ENCODE peak calls at places on chromosomes 7 and 10, in eight cellular contexts. Q is stomach; Z is HCT116; D is RWPE1; H is CD4-positive, alpha-beta T cell; A is HL-60; T is PC-3; P is adrenal gland. K is an unnamed sample.

GRCh38 chr7:17095001-17095574 is 203.4 kb upstream of the AHR start:
- DNase-seq in Q (peak), Z (no peak), D (peak), H (no peak), A (no peak), T (peak), P (no peak), K (no peak)

GRCh38 chr7:20959281-20959680 is 172.6 kb upstream of the SP8 start:
- DNase-seq in Q (no peak), Z (no peak), D (peak), H (no peak), A (no peak), T (peak), P (no peak), K (no peak)

GRCh38 chr10:14844948-14845347 is 6.8 kb downstream of the HSPA14 start:
- DNase-seq in Q (no peak), Z (no peak), D (no peak), H (no peak), A (no peak), T (no peak), P (no peak), K (no peak)

GRCh38 chr10:121221991-121222390 is 370.8 kb downstream of the WDR11 start:
- DNase-seq in Q (no peak), Z (no peak), D (no peak), H (no peak), A (no peak), T (no peak), P (no peak), K (no peak)

GRCh38 chr10:89646833-89647570 is 2.0 kb upstream of the PANK1 start:
- DNase-seq in Q (no peak), Z (no peak), D (no peak), H (no peak), A (no peak), T (no peak), P (no peak), K (no peak)

GRCh38 chr10:47159361-47160228 is 140.4 kb upstream of the GDF10 start:
- DNase-seq in Q (no peak), Z (no peak), D (no peak), H (no peak), A (no peak), T (peak), P (no peak), K (no peak)

GRCh38 chr10:131073469-131074060 is 238.0 kb downstream of the TCERG1L start:
- DNase-seq in Q (no peak), Z (no peak), D (no peak), H (no peak), A (no peak), T (no peak), P (no peak), K (no peak)

GRCh38 chr10:75137533-75138438 is 26.3 kb downstream of the SAMD8 start:
- DNase-seq in Q (no peak), Z (peak), D (peak), H (no peak), A (no peak), T (peak), P (no peak), K (no peak)

GRCh38 chr10:114876602-114877300 is 55.2 kb downstream of the FHIP2A start:
- DNase-seq in Q (peak), Z (peak), D (peak), H (peak), A (peak), T (peak), P (peak), K (peak)

DNA sequence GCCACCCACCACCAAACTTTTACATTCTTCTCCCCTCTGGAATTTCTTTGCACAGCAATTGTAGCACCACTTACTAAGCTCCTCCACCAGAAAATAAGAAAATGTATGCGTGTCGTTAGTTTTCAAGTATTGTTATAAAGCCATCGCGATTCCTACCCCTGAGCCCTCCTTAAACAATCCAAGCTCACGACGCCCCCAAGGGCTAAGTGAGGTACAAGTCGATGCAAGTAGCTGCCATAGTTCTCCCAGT is 1.3 kb downstream of the FRAT2 start:
- DNase-seq in Q (no peak), Z (no peak), D (peak), H (no peak), A (no peak), T (no peak), P (no peak), K (no peak)
- H3K27ac ChIP-seq in Q (peak), Z (no peak), D (peak), H (peak), A (peak), T (peak), P (peak), K (peak)

GRCh38 chr10:6729071-6729773 is 149.1 kb upstream of the PRKCQ start:
- DNase-seq in Q (no peak), Z (no peak), D (peak), H (no peak), A (no peak), T (peak), P (no peak), K (no peak)
- TF ChIP-seq CTCF in Q (no peak), Z (no peak), D (no peak), H (no peak), A (no peak), T (no peak), P (no peak), K (no peak)

GRCh38 chr10:7028809-7029166 is 382.0 kb downstream of the SFMBT2 start:
- DNase-seq in Q (no peak), Z (no peak), D (no peak), H (no peak), A (no peak), T (no peak), P (no peak), K (no peak)

GRCh38 chr10:7026818-7027217 is 384.0 kb downstream of the SFMBT2 start:
- DNase-seq in Q (no peak), Z (no peak), D (no peak), H (no peak), A (no peak), T (no peak), P (no peak), K (no peak)

GRCh38 chr10:7027237-7027912 is 383.5 kb downstream of the SFMBT2 start:
- DNase-seq in Q (no peak), Z (no peak), D (no peak), H (no peak), A (no peak), T (no peak), P (no peak), K (no peak)

GRCh38 chr10:7029672-7030071 is 381.2 kb downstream of the SFMBT2 start:
- DNase-seq in Q (no peak), Z (no peak), D (no peak), H (no peak), A (no peak), T (no peak), P (no peak), K (no peak)

DNA sequence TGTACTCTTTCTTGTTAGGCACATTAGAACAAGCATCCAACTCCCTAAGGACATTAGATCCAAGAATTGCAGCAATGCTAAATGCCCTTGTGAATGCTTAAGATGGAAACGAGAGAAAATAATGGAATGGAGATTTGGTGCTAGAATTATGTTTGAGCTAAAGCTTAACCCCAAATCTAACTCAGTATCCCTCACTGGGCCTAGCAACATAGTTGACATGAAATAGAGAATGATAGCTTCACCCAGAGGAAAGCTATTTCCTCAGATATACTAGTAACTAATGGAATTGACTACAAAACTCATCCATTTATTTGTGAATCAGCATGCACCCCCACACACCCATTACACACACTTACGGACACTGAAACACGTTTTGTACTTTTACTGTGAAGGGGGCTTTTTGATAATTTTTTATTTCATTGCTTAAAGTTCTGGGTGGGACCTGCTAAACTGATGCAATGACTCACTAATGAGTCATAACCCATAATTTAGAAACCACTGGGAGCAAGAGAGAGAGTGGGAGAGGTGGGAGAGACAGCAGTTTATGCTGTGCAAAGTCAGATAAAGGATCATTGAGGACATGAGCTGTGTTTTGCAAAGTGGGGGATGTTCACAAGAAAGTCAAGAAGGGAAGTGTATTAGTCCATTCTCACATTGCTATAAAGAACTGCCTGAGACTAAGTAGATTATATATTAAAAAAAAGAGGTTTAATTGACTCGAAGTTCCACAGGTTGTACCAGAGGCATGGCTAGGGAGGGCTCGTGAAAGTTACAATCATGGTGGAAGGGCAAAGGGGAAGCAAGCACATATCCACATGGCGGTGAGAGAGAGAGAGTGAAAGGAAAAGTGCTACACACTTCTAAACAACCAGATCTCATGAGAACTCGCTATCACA is 382.7 kb downstream of the SFMBT2 start:
- DNase-seq in Q (no peak), Z (no peak), D (peak), H (no peak), A (peak), T (peak), P (no peak), K (no peak)
- H3K27ac ChIP-seq in Q (no peak), Z (no peak), D (no peak), H (no peak), A (no peak), T (no peak), P (no peak), K (no peak)

DNA sequence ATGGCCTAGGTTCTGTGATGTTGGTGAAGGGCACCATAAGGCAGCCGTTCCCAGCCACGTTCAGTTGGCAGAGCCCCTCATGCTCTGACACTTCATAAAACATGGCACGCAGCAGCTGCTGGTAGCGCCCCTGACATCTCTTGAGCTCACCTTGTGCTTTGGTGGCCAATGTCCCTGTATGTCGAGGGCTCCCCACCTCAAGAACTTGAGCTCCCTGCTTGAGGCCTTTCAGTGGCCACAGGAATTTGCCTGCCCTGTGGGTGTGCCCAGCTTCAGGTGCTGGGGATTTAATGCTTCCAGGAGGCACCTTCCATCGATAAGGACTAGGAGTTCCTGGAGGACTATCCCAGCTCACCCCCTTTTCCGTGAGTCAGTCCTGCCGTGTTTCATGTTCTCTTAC is 9.5 kb upstream of the ZNF32 start:
- DNase-seq in Q (no peak), Z (no peak), D (no peak), H (no peak), A (no peak), T (no peak), P (no peak), K (no peak)
- TF ChIP-seq CTCF in Q (no peak), Z (no peak), D (no peak), H (no peak), A (no peak), T (no peak), P (no peak), K (no peak)

DNA sequence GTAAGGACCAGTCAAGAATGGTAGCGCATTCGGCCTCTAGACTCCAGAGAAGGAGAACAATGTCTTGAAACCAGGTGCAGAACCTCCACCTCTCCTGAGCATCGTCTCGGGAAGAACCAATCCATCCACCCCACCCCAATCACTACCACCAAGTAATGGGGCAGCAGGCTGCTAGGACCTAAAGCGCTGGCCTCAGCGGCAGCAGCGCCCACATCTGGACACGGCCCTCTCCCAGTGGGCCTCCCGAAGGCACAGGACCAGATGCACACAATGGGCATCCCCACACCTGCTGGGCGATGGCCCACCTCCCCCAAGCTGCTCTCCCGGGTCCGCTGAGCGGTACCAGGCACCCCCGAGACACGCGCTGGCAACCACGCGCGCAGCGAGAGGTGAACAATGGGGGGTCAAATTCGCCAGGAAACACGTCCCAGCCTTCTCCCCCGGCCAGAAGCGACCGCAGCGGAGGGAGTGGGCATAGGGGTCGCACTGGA is 631 bp downstream of the CTTNBP2 start:
- DNase-seq in Q (no peak), Z (peak), D (no peak), H (no peak), A (no peak), T (no peak), P (peak), K (no peak)
- H3K27ac ChIP-seq in Q (peak), Z (peak), D (no peak), H (no peak), A (no peak), T (no peak), P (no peak), K (peak)

DNA sequence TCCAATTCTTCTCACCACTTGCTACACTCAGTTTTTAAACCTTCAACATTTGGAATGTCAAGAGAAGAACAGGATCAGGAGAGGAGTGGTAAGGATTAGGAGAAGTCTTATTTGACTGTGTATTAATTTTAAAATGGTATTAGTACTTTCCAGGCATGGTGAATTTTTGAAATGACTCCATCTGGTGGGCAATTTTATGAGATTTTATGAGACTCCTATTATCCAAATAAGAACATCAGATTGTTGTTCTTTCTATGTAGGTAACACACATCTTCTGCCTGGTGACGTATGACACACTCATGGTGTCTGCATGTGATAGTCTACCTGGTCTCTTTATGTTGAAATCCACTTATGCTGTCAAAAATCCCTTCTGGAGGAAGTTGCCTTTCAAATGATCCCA is 51.0 kb downstream of the SLC13A1 start:
- DNase-seq in Q (no peak), Z (no peak), D (no peak), H (no peak), A (no peak), T (peak), P (no peak), K (no peak)
- TF ChIP-seq CTCF in Q (no peak), Z (peak), D (no peak), H (no peak), A (no peak), T (no peak), P (no peak), K (no peak)

DNA sequence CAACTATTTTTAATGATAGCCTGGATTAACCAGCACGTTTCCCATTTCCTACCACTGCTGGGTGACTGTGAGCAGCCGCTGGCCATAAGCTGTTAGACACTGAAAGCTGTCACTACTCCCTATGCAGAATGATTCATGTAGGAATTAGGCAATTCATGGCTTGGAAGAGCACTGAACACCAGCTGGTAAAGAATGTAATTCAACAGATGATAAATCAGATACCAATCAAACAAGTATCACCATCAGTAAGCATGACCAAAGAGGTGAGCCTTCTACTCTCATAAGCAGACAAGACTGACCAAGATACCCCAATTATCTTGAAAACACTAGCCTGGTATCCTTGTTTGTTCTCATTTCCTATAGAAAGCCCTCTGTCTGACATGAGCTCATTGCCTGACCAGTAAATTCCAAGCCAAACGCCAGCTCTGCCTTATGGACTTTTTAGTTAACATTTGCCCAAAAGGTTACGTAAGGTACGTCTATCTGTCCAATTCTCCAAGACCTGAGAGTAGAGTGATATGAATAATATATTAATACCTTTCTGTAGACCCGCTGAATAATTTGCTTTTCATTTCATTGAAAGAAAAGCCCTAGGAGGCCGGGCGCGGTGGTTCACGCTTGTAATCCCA is 127.7 kb downstream of the ELMO1 start:
- DNase-seq in Q (no peak), Z (no peak), D (no peak), H (no peak), A (no peak), T (no peak), P (no peak), K (no peak)
- H3K27ac ChIP-seq in Q (no peak), Z (no peak), D (no peak), H (no peak), A (no peak), T (no peak), P (no peak), K (no peak)

DNA sequence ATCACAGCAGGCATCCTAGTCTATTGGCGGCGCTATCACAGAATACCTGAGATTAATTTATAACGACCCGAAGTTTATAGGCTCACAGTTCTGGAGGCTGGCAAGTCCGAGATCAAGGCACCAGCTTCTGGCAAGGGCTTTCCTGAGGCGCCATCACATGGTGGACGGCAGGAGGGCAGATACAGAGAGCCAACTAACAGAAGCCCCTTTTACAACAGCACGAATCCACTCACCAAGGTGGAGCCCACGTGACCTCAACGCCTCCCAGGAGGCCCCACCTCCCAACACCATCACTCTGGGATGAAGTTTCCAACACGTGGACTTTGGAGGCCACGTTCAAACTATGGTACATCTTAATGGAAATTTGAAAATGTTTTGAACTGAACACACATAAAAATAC is 255.3 kb downstream of the ELFN1 start:
- DNase-seq in Q (no peak), Z (no peak), D (no peak), H (no peak), A (no peak), T (peak), P (no peak), K (no peak)
- TF ChIP-seq CTCF in Q (no peak), Z (no peak), D (no peak), H (peak), A (no peak), T (peak), P (no peak), K (no peak)

GRCh38 chr7:55484241-55484640 is 88.1 kb downstream of the VOPP1 start:
- DNase-seq in Q (no peak), Z (no peak), D (no peak), H (no peak), A (no peak), T (no peak), P (no peak), K (no peak)
- H3K27ac ChIP-seq in Q (no peak), Z (no peak), D (no peak), H (peak), A (no peak), T (no peak), P (no peak), K (no peak)

GRCh38 chr7:231030-231857 is 38.9 kb downstream of the FAM20C start:
- DNase-seq in Q (no peak), Z (no peak), D (no peak), H (no peak), A (no peak), T (no peak), P (no peak), K (no peak)
- TF ChIP-seq CTCF in Q (no peak), Z (no peak), D (no peak), H (no peak), A (no peak), T (peak), P (no peak), K (no peak)